ENCODE peak calls at places on chromosomes 4 and X, in four cellular contexts. A, O, W and G are unnamed samples.

GRCh38 chr4:121256346-121256745 is 92.2 kb upstream of the TNIP3 start:
- DNase-seq in A (no peak), O (peak; percentile 58), W (no peak), G (no peak)

GRCh38 chr4:26127001-26127400 is 193.8 kb upstream of the RBPJ start:
- DNase-seq in A (no peak), O (no peak), W (no peak), G (no peak)

GRCh38 chr4:10088135-10089010 is 28.2 kb downstream of the WDR1 start:
- DNase-seq in W (peak; percentile 49), O (no peak), A (no peak), G (no peak)

GRCh38 chrX:31420711-31421151 is 348.9 kb upstream of the FTHL17 start:
- DNase-seq in O (no peak), A (no peak), W (no peak), G (no peak)

GRCh38 chr4:99610605-99611172 is 36.1 kb downstream of the MTTP start:
- DNase-seq in A (no peak), W (no peak), O (no peak), G (no peak)

GRCh38 chrX:154411981-154412340 is 622 bp downstream of the TAFAZZIN start:
- DNase-seq in W (peak; percentile 91), O (peak; percentile 61), A (no peak), G (peak; percentile 54)

GRCh38 chr4:84855774-84856173 is 110.7 kb downstream of the WDFY3 start:
- DNase-seq in O (no peak), A (no peak), W (no peak), G (peak; percentile 23)

GRCh38 chr4:136741468-136741867 is 790.8 kb downstream of the PCDH18 start:
- DNase-seq in O (peak; percentile 50), A (no peak), W (no peak), G (no peak)

GRCh38 chr4:79413486-79413885 is 5.5 kb upstream of the GK2 start:
- DNase-seq in O (no peak), W (no peak), A (no peak), G (no peak)

DNA sequence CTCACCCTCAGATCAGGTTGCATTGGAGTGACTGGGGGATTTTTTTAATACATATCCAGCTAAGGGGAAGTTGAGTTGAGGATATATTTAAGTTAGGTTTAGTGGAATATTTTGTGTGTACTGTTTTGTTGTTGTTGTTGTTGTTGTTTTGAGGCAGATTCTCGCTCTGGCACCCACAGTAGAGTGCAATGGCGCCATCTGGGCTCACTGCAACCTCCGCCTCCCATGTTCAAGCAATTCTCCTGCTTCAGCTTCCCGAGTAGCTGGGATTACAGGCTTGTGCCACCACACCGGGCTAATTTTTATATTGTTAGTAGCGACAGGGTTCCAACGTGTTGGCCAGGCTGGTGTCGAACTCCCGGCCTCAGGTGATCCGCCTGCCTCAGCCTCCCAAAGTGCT is 38.6 kb upstream of the ATP6AP2 start:
- DNase-seq in O (no peak), W (no peak), A (no peak), G (no peak)
- TF ChIP-seq POLR2AphosphoS5 in O (no peak), W (no peak), A (no peak), G (no peak)

GRCh38 chrX:19840899-19841648 is 46.3 kb downstream of the SH3KBP1 start:
- DNase-seq in A (peak; percentile 13), O (no peak), W (no peak), G (no peak)
- TF ChIP-seq POLR2A in A (no peak), O (no peak), W (no peak), G (no peak)

GRCh38 chr4:173436866-173437265 is 38.0 kb upstream of the SCRG1 start:
- DNase-seq in O (no peak), A (no peak), W (no peak), G (no peak)

GRCh38 chr4:173433447-173433846 is 34.5 kb upstream of the SCRG1 start:
- DNase-seq in O (no peak), W (no peak), A (no peak), G (no peak)

GRCh38 chr4:173434226-173434625 is 35.3 kb upstream of the SCRG1 start:
- DNase-seq in A (no peak), O (no peak), W (no peak), G (no peak)

GRCh38 chr4:173432430-173432829 is 33.5 kb upstream of the SCRG1 start:
- DNase-seq in O (no peak), W (no peak), A (no peak), G (no peak)

GRCh38 chr4:173436149-173436579 is 37.2 kb upstream of the SCRG1 start:
- DNase-seq in A (no peak), W (no peak), O (no peak), G (no peak)
- H3K27ac ChIP-seq in A (no peak overlapping the region), W (no peak overlapping the region), O (no peak overlapping the region), G (no peak overlapping the region)

DNA sequence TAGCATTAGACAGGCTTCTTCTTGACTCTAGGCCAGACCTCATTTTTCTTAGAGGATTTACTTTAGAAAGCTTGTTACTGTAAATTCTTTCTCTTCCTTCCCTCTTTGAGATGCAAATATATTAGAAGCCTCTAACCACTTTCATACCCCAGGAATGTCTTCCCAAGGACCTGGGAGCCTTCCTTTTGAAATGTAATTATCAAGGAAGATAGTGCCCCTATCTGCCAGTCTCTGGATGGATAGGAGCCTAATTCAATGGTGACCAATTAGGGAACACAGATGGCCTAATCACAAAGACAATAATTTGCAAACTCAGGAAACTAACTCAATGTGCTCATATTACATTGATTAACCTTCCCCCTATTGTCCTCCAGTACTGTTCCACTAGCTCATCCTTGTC is 145.6 kb upstream of the DCAF8L1 start:
- DNase-seq in O (no peak), W (no peak), A (no peak), G (no peak)
- TF ChIP-seq POLR2AphosphoS5 in O (no peak), W (no peak), A (peak; percentile 64), G (no peak)

DNA sequence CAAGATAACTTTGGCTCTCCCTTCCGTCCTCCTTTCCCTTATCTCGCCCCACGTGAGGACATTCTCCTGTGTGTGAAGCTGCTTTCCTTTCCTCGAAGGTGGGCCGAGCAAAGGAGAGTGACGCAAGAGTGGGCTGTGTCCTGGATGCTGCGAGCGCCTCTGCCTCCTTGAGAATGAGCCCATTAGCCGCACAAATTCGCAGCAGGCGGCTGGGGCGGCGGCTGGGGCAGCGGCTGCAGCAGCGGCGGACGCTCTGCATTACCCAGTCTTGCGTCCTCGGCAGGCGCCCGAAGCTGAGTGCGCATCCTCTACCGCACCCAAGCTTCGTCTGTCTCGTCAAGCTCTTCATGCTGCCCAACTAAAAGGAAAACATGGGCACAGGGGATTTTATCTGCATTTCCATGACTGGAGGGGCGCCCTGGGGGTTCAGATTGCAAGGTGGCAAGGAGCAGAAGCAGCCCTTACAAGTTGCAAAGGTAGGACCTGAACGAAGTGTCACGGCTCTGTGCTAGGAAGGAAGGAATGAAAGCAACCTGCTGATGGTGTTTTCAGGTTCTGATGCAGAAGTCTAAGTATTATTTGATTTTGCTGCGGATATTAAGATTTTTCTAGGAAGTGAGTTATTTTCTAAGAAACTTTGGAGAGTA is at the start of gene SYNPO2:
- DNase-seq in A (peak; percentile 50), W (peak; percentile 82), O (peak; percentile 76), G (peak; percentile 69)
- TF ChIP-seq POLR2A in A (peak; percentile 32), W (no peak), O (no peak), G (peak; percentile 75)

GRCh38 chr4:141898336-141898735 is 262.0 kb downstream of the IL15 start:
- DNase-seq in O (no peak), W (no peak), A (no peak), G (no peak)

GRCh38 chr4:141900841-141901240 is 264.5 kb downstream of the IL15 start:
- DNase-seq in O (no peak), W (no peak), A (no peak), G (no peak)

GRCh38 chr4:141896687-141897086 is 260.3 kb downstream of the IL15 start:
- DNase-seq in W (no peak), O (no peak), A (no peak), G (no peak)

GRCh38 chr4:141899541-141899940 is 263.2 kb downstream of the IL15 start:
- DNase-seq in W (no peak), A (no peak), O (no peak), G (no peak)

DNA sequence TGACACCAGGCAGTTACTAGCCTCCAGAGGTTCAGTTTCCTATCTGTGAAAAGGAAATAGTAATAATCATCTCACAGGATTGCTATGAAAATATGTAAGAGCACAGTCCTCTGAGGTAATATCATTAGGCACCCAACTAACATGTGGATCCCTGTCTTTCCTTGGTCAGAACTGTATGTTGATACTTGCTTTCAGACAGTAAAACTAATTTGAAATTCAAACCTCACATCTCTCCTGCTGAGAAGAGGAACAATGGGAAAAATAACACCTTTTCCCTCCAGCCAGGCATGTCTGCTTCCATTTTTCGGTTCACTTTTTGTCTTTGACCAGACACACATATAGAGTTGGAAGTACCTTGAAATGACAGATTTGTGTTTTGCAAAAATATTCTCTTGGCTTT is 262.7 kb downstream of the IL15 start:
- DNase-seq in A (no peak), O (no peak), W (no peak), G (no peak)
- H3K27ac ChIP-seq in A (no peak overlapping the region), O (no peak overlapping the region), W (no peak overlapping the region), G (no peak overlapping the region)

GRCh38 chr4:722851-723360 is 17.3 kb downstream of the PCGF3 start:
- DNase-seq in A (no peak), W (no peak), O (no peak), G (no peak)
- TF ChIP-seq POLR2AphosphoS5 in A (no peak), W (no peak), O (no peak), G (no peak)

DNA sequence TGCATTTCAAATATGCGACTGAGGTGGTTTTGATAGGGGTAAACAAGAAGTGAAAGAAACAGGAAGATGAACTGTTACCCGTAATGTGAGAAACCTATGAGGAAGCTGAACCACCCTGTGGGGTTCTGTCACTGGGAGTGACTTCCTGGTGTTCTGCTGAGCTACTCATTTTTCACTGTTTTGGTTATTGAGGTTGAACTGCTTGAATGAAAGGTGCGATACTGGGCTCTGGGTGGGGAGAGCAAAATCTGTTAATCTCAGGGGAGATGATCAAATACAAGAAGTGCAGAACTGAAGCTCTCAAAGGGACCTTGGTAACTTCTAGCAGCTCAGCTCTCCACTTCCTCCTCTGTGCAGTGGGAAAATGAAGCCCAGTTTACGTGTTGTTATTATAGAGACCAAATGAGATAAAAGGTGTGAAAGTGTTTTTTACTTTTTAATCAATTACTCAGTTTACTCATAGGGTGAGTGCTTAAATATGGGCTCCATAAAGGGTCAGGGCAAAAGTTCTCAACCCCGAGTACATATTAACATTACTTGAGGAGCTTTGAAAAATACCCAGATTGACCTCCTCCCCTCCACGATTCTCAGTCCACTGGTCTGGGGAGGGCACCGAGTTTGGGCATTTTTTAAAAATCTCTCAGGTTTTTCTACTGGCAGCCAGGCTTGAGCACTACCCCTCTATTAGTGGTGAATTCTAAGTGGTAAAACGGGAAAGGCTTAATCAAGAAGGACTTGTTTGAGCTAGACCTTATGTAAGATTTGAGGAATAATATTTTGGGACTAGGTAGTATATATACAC is 66.7 kb downstream of the COQ2 start:
- DNase-seq in W (no peak), O (no peak), A (no peak), G (no peak)
- TF ChIP-seq POLR2A in W (peak; percentile 66), O (no peak), A (no peak), G (no peak)